ENCODE peak calls at places on chromosomes 2 and 18, in four cellular contexts. O is K562, I is GM12878, K is HepG2. J is an unnamed sample.

GRCh38 chr18:68840554-68841263 is 42.8 kb downstream of the CCDC102B start:
- DNase-seq in I (no peak), O (no peak), K (peak), J (no peak)

GRCh38 chr2:112494839-112495238 is 12.9 kb downstream of the TTL start:
- DNase-seq in O (no peak), K (no peak), I (no peak), J (peak)

GRCh38 chr2:15094161-15094560 is 461.6 kb downstream of the LRATD1 start:
- DNase-seq in O (no peak), K (no peak), I (no peak), J (no peak)

GRCh38 chr2:179596018-179596417 is 265.4 kb downstream of the ZNF385B start:
- DNase-seq in K (no peak), O (no peak), I (no peak), J (no peak)

GRCh38 chr2:164671664-164672396 is 50.5 kb upstream of the GRB14 start:
- DNase-seq in K (no peak), O (no peak), I (no peak), J (no peak)

GRCh38 chr2:83686863-83687262 is 772.2 kb downstream of the SUCLG1 start:
- DNase-seq in O (no peak), K (no peak), I (no peak), J (no peak)

GRCh38 chr2:127155901-127156300 is 48.9 kb upstream of the BIN1 start:
- DNase-seq in K (no peak), O (no peak), I (no peak), J (no peak)

GRCh38 chr2:224271854-224272620 is 129.9 kb downstream of the FAM124B start:
- DNase-seq in K (peak), I (no peak), O (no peak), J (no peak)

GRCh38 chr2:168467729-168468128 is 11.7 kb downstream of the CERS6 start:
- DNase-seq in O (no peak), K (peak), I (no peak), J (no peak)

GRCh38 chr2:45857848-45858520 is 206.5 kb downstream of the PRKCE start:
- DNase-seq in K (no peak), O (no peak), I (no peak), J (no peak)

GRCh38 chr18:4878480-4878879 is 318.6 kb downstream of the AKAIN1 start:
- DNase-seq in K (no peak), O (no peak), I (no peak), J (peak)

GRCh38 chr2:64858541-64859031 is 130.6 kb upstream of the SLC1A4 start:
- DNase-seq in K (no peak), O (no peak), I (no peak), J (no peak)

GRCh38 chr18:22551536-22552151 is 133.9 kb upstream of the CTAGE1 start:
- DNase-seq in I (no peak), O (no peak), K (no peak), J (no peak)

GRCh38 chr2:171237754-171238505 is 77.2 kb upstream of the TLK1 start:
- DNase-seq in I (no peak), K (no peak), O (no peak), J (no peak)

GRCh38 chr18:24868760-24869237 is 408.4 kb downstream of the HRH4 start:
- DNase-seq in O (no peak), K (no peak), I (no peak), J (no peak)

GRCh38 chr18:58682429-58683069 is 11.3 kb downstream of the MALT1 start:
- DNase-seq in O (no peak), I (no peak), K (peak), J (no peak)

GRCh38 chr2:32905270-32905669 is 41.5 kb upstream of the LTBP1 start:
- DNase-seq in O (no peak), I (no peak), K (no peak), J (no peak)

GRCh38 chr2:238124488-238125126 is 13.9 kb upstream of the KLHL30 start:
- DNase-seq in K (no peak), O (no peak), I (no peak), J (no peak)

GRCh38 chr2:27065128-27065527 is 6.3 kb downstream of the OST4 start:
- DNase-seq in O (no peak), K (no peak), I (no peak), J (no peak)

GRCh38 chr2:26401739-26402541 is at the start of gene DRC1:
- DNase-seq in K (no peak), I (no peak), O (no peak), J (peak)

GRCh38 chr2:18926633-18927524 is 337.5 kb upstream of the NT5C1B start:
- DNase-seq in I (no peak), O (no peak), K (no peak), J (no peak)

GRCh38 chr2:239398536-239398935 is 2.3 kb downstream of the HDAC4 start:
- DNase-seq in I (no peak), K (no peak), O (no peak), J (peak)

GRCh38 chr18:8610442-8610801 is 1.2 kb downstream of the RAB12 start:
- DNase-seq in K (no peak), I (no peak), O (no peak), J (peak)

GRCh38 chr2:127857494-127857818 is 499 bp downstream of the POLR2D start:
- DNase-seq in O (no peak), K (no peak), I (no peak), J (peak)

GRCh38 chr2:17763641-17764333 is 9.8 kb downstream of the GEN1 start:
- DNase-seq in I (no peak), O (no peak), K (no peak), J (no peak)

GRCh38 chr2:205658572-205658971 is 23.7 kb upstream of the NRP2 start:
- DNase-seq in K (no peak), I (no peak), O (no peak), J (no peak)

DNA sequence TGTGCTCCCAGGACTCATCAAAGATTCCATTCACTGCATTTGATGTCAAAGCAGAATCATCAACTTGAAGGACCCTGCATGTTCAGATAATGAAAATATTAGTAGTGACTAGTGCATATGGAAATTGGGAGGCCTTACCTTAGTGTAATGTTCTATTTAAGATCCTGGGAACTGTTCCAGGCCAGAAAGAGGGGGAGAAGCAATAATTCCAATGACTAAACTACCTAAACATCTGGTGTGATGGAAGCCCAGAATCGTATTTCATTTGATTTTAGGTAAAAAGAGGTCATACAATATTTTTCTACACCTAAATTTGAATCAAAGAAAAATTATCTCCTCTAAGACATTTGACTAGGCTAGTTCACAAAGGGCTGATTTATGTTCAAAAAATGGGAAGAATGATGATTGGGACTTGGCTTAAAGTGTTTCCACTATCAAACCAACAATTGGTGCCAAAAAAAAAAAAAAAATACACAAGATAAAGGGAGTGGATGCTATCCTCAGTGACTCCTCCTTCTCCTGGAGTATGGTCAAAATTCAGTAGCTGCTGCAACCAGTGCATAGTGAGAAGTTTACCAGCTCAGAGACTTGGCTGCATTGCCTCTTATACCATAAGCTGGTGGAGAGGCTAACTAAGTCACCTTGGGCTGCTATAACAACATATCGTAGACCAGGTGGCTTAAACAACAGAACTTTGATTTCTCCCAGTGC is 1038.4 kb upstream of the ACVR2A start:
- DNase-seq in K (no peak), I (no peak), O (no peak), J (no peak)
- TF ChIP-seq NFIC in K (no peak), I (no peak), O (no peak), J (no peak)

GRCh38 chr2:9343524-9343923 is 79.8 kb downstream of the ITGB1BP1 start:
- DNase-seq in I (no peak), K (no peak), O (no peak), J (no peak)
- TF ChIP-seq NFIC in I (no peak), K (no peak), O (no peak), J (no peak)

GRCh38 chr2:226581004-226581403 is 218.6 kb downstream of the IRS1 start:
- DNase-seq in K (peak), I (no peak), O (no peak), J (no peak)

GRCh38 chr2:226584656-226585055 is 215.0 kb downstream of the IRS1 start:
- DNase-seq in K (peak), O (no peak), I (no peak), J (no peak)

GRCh38 chr2:226585130-226585561 is 214.5 kb downstream of the IRS1 start:
- DNase-seq in O (no peak), K (peak), I (no peak), J (no peak)

GRCh38 chr2:226581661-226582060 is 218.0 kb downstream of the IRS1 start:
- DNase-seq in O (no peak), I (no peak), K (no peak), J (no peak)

DNA sequence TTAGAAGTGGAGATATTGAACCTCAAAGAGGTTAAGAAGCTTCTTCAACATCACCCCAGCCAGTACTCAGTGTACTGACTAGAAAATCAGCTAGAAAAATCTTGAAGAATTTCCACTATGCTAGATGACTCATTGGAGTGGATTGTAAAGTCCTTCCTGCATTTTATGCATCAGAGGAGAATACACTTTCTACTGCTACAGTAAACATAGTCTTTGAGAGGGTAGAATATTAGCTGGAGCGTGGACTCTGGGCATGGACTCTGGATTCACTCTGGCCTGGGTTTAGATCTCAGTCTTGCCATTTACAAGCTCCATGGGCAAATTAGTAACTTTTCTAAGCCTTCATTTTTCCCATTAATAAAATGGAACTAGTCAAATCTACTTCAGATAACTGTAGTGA is 215.9 kb downstream of the IRS1 start:
- DNase-seq in O (no peak), K (peak), I (no peak), J (no peak)
- TF ChIP-seq NFIC in O (no peak), K (peak), I (no peak), J (no peak)

GRCh38 chr18:70376914-70377258 is 88.0 kb downstream of the SOCS6 start:
- DNase-seq in O (no peak), K (peak), I (no peak), J (no peak)

GRCh38 chr18:70377857-70378701 is 89.2 kb downstream of the SOCS6 start:
- DNase-seq in K (peak), I (no peak), O (peak), J (no peak)

GRCh38 chr18:70374154-70374553 is 85.3 kb downstream of the SOCS6 start:
- DNase-seq in K (no peak), O (no peak), I (no peak), J (no peak)

GRCh38 chr18:70376137-70376913 is 87.5 kb downstream of the SOCS6 start:
- DNase-seq in K (peak), I (no peak), O (no peak), J (no peak)

DNA sequence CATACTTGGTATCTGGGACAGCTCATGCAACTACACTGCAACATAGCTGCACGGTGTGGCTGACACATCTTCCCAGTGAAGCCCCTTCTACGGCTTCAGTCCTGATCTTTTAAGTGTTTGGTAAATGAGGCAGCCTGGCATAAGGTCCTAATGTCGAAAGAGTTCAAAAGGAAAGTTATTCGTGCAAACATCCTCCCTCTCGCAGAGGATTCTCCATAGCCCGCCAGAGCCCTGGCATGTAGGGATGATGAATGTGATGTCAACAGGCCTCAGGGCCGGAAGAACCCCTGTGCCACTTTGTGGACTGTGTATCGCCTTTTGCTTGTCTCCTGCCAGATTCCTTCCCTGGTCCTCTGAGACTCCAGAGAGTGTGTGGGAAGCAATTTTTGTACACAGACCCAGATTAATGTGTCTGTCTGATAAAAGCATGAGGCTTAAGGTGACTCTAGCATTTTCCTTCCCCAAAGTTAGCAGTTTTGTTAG is 88.5 kb downstream of the SOCS6 start:
- DNase-seq in O (no peak), I (no peak), K (peak), J (peak)
- TF ChIP-seq NFIC in O (no peak), I (no peak), K (peak), J (no peak)

DNA sequence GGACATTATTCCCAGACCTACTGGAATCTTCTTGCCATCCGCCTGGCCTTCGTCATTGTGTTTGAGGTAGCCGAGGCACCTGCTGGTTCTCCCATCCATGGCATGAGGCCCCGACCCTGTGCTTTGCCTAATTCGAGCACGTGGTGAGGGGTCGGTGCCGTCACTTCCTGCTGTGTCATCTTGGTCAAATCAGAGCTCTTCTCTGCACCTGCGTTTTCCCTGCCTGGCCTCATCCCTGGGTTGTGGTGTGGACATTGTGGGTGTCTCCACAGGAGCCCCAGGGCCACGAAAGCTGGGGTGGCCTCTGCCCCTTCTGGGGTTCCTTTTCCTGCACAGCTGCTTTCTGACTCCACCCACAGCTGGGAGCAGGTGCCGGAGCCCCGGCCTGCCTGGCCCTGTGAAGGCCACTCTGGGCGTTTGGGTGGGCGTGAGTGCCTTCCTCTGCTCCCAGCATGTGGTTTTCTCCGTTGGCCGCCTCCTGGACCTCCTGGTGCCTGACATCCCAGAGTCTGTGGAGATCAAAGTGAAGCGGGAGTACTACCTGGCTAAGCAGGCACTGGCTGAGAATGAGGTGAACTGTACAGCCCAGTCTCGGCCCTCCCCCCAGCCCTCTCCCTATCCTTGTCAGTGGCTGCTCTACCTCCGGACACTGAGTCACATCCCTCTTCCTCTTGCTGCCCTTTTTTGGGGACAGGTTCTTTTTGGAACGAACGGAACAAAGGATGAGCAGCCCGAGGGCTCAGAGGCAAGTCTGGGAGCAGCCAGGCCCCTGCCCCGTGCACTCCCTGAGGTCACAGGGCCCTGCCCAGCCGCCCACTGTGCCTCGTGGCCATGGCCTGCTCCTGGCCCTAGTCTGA is 35.0 kb downstream of the ANO7 start:
- DNase-seq in I (no peak), K (peak), O (no peak), J (no peak)
- TF ChIP-seq NFIC in I (no peak), K (no peak), O (no peak), J (no peak)

GRCh38 chr2:7888876-7889275 is 793.0 kb upstream of the ID2 start:
- DNase-seq in O (no peak), K (no peak), I (no peak), J (no peak)

GRCh38 chr2:7882296-7882695 is 799.6 kb upstream of the ID2 start:
- DNase-seq in I (no peak), O (no peak), K (no peak), J (no peak)

GRCh38 chr2:7887441-7887840 is 794.4 kb upstream of the ID2 start:
- DNase-seq in I (no peak), K (no peak), O (no peak), J (no peak)

GRCh38 chr2:7884338-7884737 is 797.5 kb upstream of the ID2 start:
- DNase-seq in I (no peak), K (no peak), O (no peak), J (peak)

GRCh38 chr2:7886665-7887064 is 795.2 kb upstream of the ID2 start:
- DNase-seq in I (no peak), O (no peak), K (peak), J (no peak)
- TF ChIP-seq NFIC in I (no peak), O (no peak), K (no peak), J (no peak)

DNA sequence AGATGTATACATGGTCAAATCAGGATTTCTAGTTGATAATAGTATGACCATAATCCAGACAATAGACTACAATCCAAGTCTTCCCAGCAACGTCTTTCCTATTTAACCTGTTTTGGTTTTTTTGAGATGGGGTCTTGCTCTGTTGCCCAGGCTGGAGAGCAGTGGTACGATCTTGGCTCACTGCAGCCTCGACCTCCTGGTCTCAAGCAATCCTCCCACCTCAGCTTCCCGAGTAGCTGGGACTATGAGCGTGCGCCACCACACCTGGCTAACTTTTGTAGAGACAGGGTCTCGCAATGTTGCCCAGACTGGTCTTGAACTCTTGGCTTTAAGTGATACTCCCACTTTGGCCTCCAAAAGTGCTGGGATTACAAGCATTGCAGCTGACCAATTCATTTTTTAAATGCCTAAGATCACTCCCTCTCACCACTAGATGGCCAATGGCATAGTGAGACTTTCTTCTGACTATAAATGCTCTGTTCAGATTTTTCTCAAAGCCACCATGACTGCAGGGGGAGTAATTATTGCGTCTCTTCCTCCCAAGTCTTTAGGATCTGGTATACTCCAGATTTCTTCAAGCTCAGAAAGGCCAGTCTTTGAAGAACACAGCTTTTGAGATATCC is 47.6 kb downstream of the HNRNPLL start:
- DNase-seq in I (no peak), K (peak), O (peak), J (no peak)
- TF ChIP-seq NFIC in I (no peak), K (no peak), O (no peak), J (no peak)

GRCh38 chr18:76450912-76451421 is 44.1 kb downstream of the ZNF516 start:
- DNase-seq in O (no peak), K (no peak), I (peak), J (peak)
- TF ChIP-seq NFIC in O (no peak), K (no peak), I (no peak), J (no peak)

J was measured in SK-N-SH.